ENCODE peak calls at places on chromosomes 16 and 17, in nine cellular contexts. J is foreskin keratinocyte; Y is anterior cingulate cortex; V is activated CD4-positive, alpha-beta T cell treated with anti-CD3 and anti-CD28 coated beads, Interleukin-2, amount 10 ng/mL, durations not matched to agents 7 days and 5 days; Z is pancreas; A is upper lobe of right lung; N is activated T-cell treated with anti-CD3 and anti-CD28 coated beads for 24 hours; X is WTC11; C is AG10803. W is an unnamed sample.
A peak's percentile ranks its signal among the peaks of the same experiment; 100 is the strongest.

GRCh38 chr16:11354733-11355574 is 9.7 kb downstream of the RMI2 start:
- DNase-seq in C (peak; percentile 40), A (peak; percentile 65), Z (no peak), Y (no peak), N (peak; percentile 69), V (peak; percentile 90), X (no peak), J (no peak), W (no peak)

GRCh38 chr16:35425270-35425669 is 1965.9 kb downstream of the TP53TG3F start:
- DNase-seq in Y (no peak), A (no peak), C (no peak), Z (no peak), V (no peak), N (no peak), X (no peak), J (no peak), W (no peak)

GRCh38 chr17:36629970-36630369 is 28.6 kb downstream of the MRM1 start:
- DNase-seq in J (no peak), N (no peak), A (no peak), X (no peak), V (no peak), Y (no peak), Z (no peak), C (no peak), W (no peak)

GRCh38 chr16:27317320-27317719 is 3.5 kb downstream of the IL4R start:
- DNase-seq in Z (no peak), Y (no peak), J (peak; percentile 83), C (no peak), V (no peak), N (no peak), X (no peak), A (no peak), W (no peak)

GRCh38 chr16:30031477-30031918 is 427 bp upstream of the TLCD3B start:
- DNase-seq in Z (no peak), N (no peak), C (no peak), A (no peak), J (no peak), X (no peak), V (no peak), Y (no peak), W (no peak)

GRCh38 chr17:3557768-3558583 is at the start of gene TRPV3:
- DNase-seq in C (peak; percentile 31), A (no peak), X (no peak), Z (peak; percentile 95), J (peak; percentile 83), Y (no peak), N (peak; percentile 30), V (peak; percentile 24), W (no peak)

GRCh38 chr17:1718362-1719165 is 5.9 kb upstream of the WDR81 start:
- DNase-seq in V (no peak), X (no peak), Z (peak; percentile 37), Y (no peak), N (no peak), J (no peak), A (peak; percentile 67), C (no peak), W (no peak)

GRCh38 chr16:9258423-9259051 is 167.1 kb downstream of the HAPSTR1 start:
- DNase-seq in C (no peak), A (no peak), Z (peak; percentile 51), X (peak; percentile 75), J (no peak), Y (no peak), N (no peak), V (peak; percentile 44), W (peak; percentile 61)

GRCh38 chr16:85064186-85064585 is 36.6 kb downstream of the KIAA0513 start:
- DNase-seq in Z (no peak), J (no peak), Y (no peak), C (no peak), A (no peak), N (no peak), V (no peak), X (no peak), W (no peak)

GRCh38 chr16:24522751-24523150 is 16.6 kb upstream of the RBBP6 start:
- DNase-seq in X (no peak), Y (no peak), Z (no peak), A (no peak), N (no peak), C (no peak), J (no peak), V (no peak), W (no peak)

GRCh38 chr17:47879028-47879585 is 16.9 kb upstream of the SP2 start:
- DNase-seq in Z (no peak), N (no peak), X (no peak), V (no peak), Y (no peak), C (peak; percentile 51), A (no peak), J (no peak), W (no peak)

GRCh38 chr17:82051776-82052637 is at the start of the genes GPS1 and RFNG:
- DNase-seq in J (no peak), V (peak; percentile 84), C (peak; percentile 47), N (peak; percentile 83), A (peak; percentile 92), Y (peak; percentile 12), X (peak; percentile 71), Z (peak; percentile 74), W (peak; percentile 70)

GRCh38 chr16:50533317-50533716 is 14.9 kb upstream of the NKD1 start:
- DNase-seq in A (no peak), V (no peak), C (no peak), X (no peak), N (no peak), Y (no peak), Z (peak; percentile 5), J (no peak), W (no peak)

GRCh38 chr16:83914091-83914710 is 15.3 kb downstream of the MLYCD start:
- DNase-seq in J (no peak), C (no peak), N (no peak), Y (no peak), X (no peak), V (no peak), A (no peak), Z (no peak), W (no peak)

GRCh38 chr16:86783626-86784266 is 205.4 kb downstream of the FOXL1 start:
- DNase-seq in X (no peak), J (peak; percentile 43), A (no peak), C (peak; percentile 83), Y (no peak), N (no peak), Z (no peak), V (no peak), W (no peak)

GRCh38 chr17:40327735-40328385 is 18.9 kb downstream of the RARA start:
- DNase-seq in Z (no peak), C (no peak), Y (no peak), J (no peak), X (no peak), A (no peak), N (no peak), V (no peak), W (no peak)

GRCh38 chr16:85187002-85187401 is 74.7 kb upstream of the CIBAR2 start:
- DNase-seq in Y (no peak), X (no peak), J (no peak), V (no peak), C (peak; percentile 82), N (no peak), A (no peak), Z (no peak), W (no peak)

GRCh38 chr17:75830168-75831031 is 13.8 kb downstream of the UNC13D start:
- DNase-seq in J (no peak), C (no peak), Z (no peak), A (no peak), V (peak; percentile 25), X (peak; percentile 85), N (no peak), Y (no peak), W (no peak)

GRCh38 chr16:72198021-72198420 is 26.1 kb upstream of the PMFBP1 start:
- DNase-seq in Z (no peak), Y (no peak), A (no peak), C (peak; percentile 80), X (no peak), J (no peak), N (no peak), V (no peak), W (peak; percentile 76)

GRCh38 chr17:59893617-59894100 is 738 bp downstream of the RPS6KB1 start:
- DNase-seq in Y (no peak), X (no peak), Z (no peak), J (no peak), C (peak; percentile 12), N (peak; percentile 11), A (no peak), V (peak; percentile 44), W (no peak)

GRCh38 chr17:81493198-81494038 is 19.2 kb downstream of the ACTG1 start:
- DNase-seq in N (no peak), Z (no peak), V (no peak), Y (no peak), J (no peak), X (no peak), A (no peak), C (no peak), W (no peak)

GRCh38 chr16:20870122-20870521 is 30.0 kb downstream of the DCUN1D3 start:
- DNase-seq in J (no peak), A (no peak), Z (no peak), N (no peak), V (no peak), C (no peak), Y (no peak), X (no peak), W (no peak)

GRCh38 chr16:3690991-3691720 is 26.2 kb downstream of the TRAP1 start:
- DNase-seq in N (no peak), A (no peak), V (no peak), C (peak; percentile 72), Y (no peak), Z (no peak), X (no peak), J (no peak), W (no peak)

GRCh38 chr16:27109666-27110523 is 43.2 kb downstream of the C16orf82 start:
- DNase-seq in Y (no peak), X (peak; percentile 93), A (peak; percentile 81), C (peak; percentile 60), Z (peak; percentile 65), J (peak; percentile 6), N (peak; percentile 80), V (peak; percentile 70), W (peak; percentile 22)

GRCh38 chr16:19005561-19006445 is 22.1 kb downstream of the TMC7 start:
- DNase-seq in Z (no peak), N (no peak), J (peak; percentile 89), V (no peak), C (peak; percentile 10), X (no peak), A (no peak), Y (no peak), W (peak; percentile 86)

GRCh38 chr17:63537001-63537400 is 13.3 kb upstream of the DCAF7 start:
- DNase-seq in N (no peak), X (no peak), A (peak; percentile 31), Z (no peak), J (no peak), C (no peak), Y (no peak), V (no peak), W (no peak)

GRCh38 chr17:897970-898619 is 81.5 kb downstream of the NXN start:
- DNase-seq in N (no peak), C (no peak), X (no peak), J (no peak), V (no peak), Z (no peak), A (no peak), Y (no peak), W (no peak)

GRCh38 chr16:87469186-87469585 is 23.6 kb downstream of the ZCCHC14 start:
- DNase-seq in Y (no peak), N (no peak), Z (no peak), A (no peak), X (no peak), J (no peak), C (no peak), V (no peak), W (no peak)

GRCh38 chr16:25155553-25156460 is 44.3 kb downstream of the LCMT1 start:
- DNase-seq in N (peak; percentile 26), A (no peak), V (no peak), Z (no peak), J (no peak), C (no peak), Y (no peak), X (no peak), W (no peak)

GRCh38 chr17:57643062-57643461 is 102.0 kb downstream of the CCDC182 start:
- DNase-seq in N (no peak), Y (no peak), V (no peak), C (no peak), X (no peak), J (no peak), Z (no peak), A (no peak), W (no peak)

GRCh38 chr17:20205609-20206008 is 196.4 kb downstream of the SPECC1 start:
- DNase-seq in J (no peak), A (no peak), X (no peak), Y (no peak), V (no peak), N (no peak), Z (no peak), C (no peak), W (no peak)

W was measured in occipital lobe.